ENCODE peak calls at places on chromosome 21, in eight cellular contexts. P is endodermal cell; U is CD8-positive, alpha-beta memory T cell; C is aorta; T is PC-3; F is neural progenitor cell; Y is adrenal gland; S is effector memory CD4-positive, alpha-beta T cell. A is an unnamed sample.

GRCh38 chr21:17498586-17498985 is 14.3 kb upstream of the CXADR start:
- DNase-seq in U (no peak), T (no peak), S (no peak), C (no peak), Y (no peak), F (no peak), P (no peak), A (no peak)

GRCh38 chr21:40602105-40602504 is 244.9 kb downstream of the DSCAM start:
- DNase-seq in S (no peak), U (no peak), C (no peak), P (no peak), Y (peak; percentile 30), T (no peak), F (no peak), A (no peak)

GRCh38 chr21:29449306-29449940 is 150.7 kb downstream of the BACH1 start:
- DNase-seq in F (no peak), T (no peak), P (no peak), U (no peak), C (no peak), S (no peak), Y (no peak), A (no peak)

GRCh38 chr21:34796518-34797201 is 127.9 kb downstream of the CLIC6 start:
- DNase-seq in F (no peak), U (no peak), Y (no peak), S (no peak), T (peak; percentile 26), P (peak; percentile 67), C (no peak), A (no peak)

GRCh38 chr21:29221259-29221744 is 77.4 kb upstream of the BACH1 start:
- DNase-seq in Y (no peak), F (no peak), C (no peak), U (no peak), P (no peak), S (no peak), T (no peak), A (no peak)

GRCh38 chr21:16587141-16587570 is 857.4 kb downstream of the USP25 start:
- DNase-seq in C (peak; percentile 75), P (peak; percentile 66), S (no peak), Y (peak; percentile 89), F (no peak), U (no peak), T (peak; percentile 46), A (no peak)

GRCh38 chr21:46127239-46128105 is 27.9 kb downstream of the FTCD start:
- DNase-seq in C (peak; percentile 68), T (no peak), F (no peak), P (peak; percentile 44), U (no peak), S (no peak), Y (no peak), A (peak; percentile 24)

GRCh38 chr21:33947451-33948095 is 32.0 kb upstream of the ATP5PO start:
- DNase-seq in F (peak; percentile 78), T (peak; percentile 99), P (peak; percentile 92), U (peak; percentile 80), Y (peak; percentile 95), C (peak; percentile 86), S (peak; percentile 80), A (peak; percentile 85)

GRCh38 chr21:28959367-28960099 is 33.1 kb downstream of the LTN1 start:
- DNase-seq in P (no peak), F (no peak), T (peak; percentile 40), S (no peak), Y (no peak), C (no peak), U (no peak), A (no peak)

GRCh38 chr21:20882462-20883415 is 115.5 kb upstream of the NCAM2 start:
- DNase-seq in P (peak; percentile 80), C (no peak), Y (peak; percentile 45), T (peak; percentile 64), S (no peak), F (peak; percentile 69), U (no peak), A (no peak)

GRCh38 chr21:35020446-35020845 is 28.7 kb downstream of the RUNX1 start:
- DNase-seq in Y (no peak), F (no peak), P (peak; percentile 9), T (no peak), S (no peak), U (no peak), C (no peak), A (no peak)

GRCh38 chr21:46455575-46456385 is 2.9 kb upstream of the DIP2A start:
- DNase-seq in U (no peak), F (no peak), Y (peak; percentile 45), S (no peak), C (no peak), P (no peak), T (peak; percentile 64), A (no peak)

GRCh38 chr21:30083120-30083945 is 83.3 kb downstream of the CLDN17 start:
- DNase-seq in C (no peak), F (peak; percentile 51), S (no peak), U (no peak), T (no peak), Y (no peak), P (peak; percentile 85), A (no peak)

GRCh38 chr21:28971171-28971570 is 21.5 kb downstream of the LTN1 start:
- DNase-seq in P (no peak), Y (no peak), C (no peak), T (no peak), F (peak; percentile 84), U (no peak), S (no peak), A (no peak)

GRCh38 chr21:39014751-39015150 is 168.5 kb downstream of the PSMG1 start:
- DNase-seq in C (peak; percentile 22), F (no peak), U (no peak), S (no peak), P (no peak), Y (peak; percentile 10), T (peak; percentile 93), A (no peak)

GRCh38 chr21:37188825-37189224 is 78.3 kb downstream of the VPS26C start:
- DNase-seq in S (no peak), Y (no peak), U (no peak), F (no peak), P (no peak), T (peak; percentile 39), C (no peak), A (no peak)
- H3K4me3 ChIP-seq in S (no peak overlapping the region), Y (no peak overlapping the region), U (no peak overlapping the region), F (no peak overlapping the region), P (no peak overlapping the region), T (no peak overlapping the region), C (no peak overlapping the region), A (no peak overlapping the region)

DNA sequence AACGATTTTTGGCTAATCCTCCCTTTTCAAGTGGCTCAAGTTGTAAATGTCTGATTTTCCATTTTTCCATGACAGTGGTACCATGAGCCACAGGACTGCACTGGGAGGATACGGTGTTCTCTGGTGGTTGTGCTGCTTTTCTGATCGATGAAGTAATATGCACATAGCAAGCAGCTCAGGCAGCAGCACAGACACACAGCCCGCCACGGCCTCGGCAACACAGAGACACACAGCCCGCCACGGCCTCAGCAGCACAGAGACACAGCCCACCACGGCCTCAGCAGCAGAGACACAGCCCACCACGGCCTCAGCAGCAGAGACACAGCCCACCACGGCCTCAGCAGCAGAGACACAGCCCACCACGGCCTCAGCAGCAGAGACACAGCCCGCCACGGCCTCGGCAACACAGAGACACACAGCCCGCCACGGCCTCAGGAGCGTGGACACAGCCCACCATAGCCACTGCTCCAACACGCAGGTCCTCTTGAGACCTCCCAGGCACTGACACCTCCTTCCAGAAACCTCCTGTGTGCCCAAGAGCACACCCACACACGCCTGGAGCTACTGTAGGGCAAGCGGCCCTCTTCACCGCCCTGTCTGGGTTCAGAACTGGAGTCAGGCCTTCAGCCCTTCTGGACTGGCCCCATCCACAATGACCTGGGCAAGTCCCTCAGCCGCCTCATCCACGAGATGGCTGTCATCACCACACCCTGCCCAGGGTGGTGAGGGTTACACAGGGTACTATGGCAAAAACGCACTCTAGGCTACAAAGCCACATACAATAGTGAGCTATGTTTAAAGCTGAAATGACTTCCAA is 10.4 kb downstream of the PTTG1IP start:
- DNase-seq in S (no peak), Y (no peak), F (no peak), P (no peak), T (no peak), U (no peak), C (peak; percentile 50), A (no peak)
- H3K4me1 ChIP-seq in S (peaks cover 35% of the 10 kb centered on the region), Y (peaks cover 17% of the 10 kb centered on the region), F (no peaks in the 10 kb centered on the region), P (peaks cover 12% of the 10 kb centered on the region), T (peaks cover 26% of the 10 kb centered on the region), U (peaks cover 32% of the 10 kb centered on the region), C (no peaks in the 10 kb centered on the region), A (peaks cover 12% of the 10 kb centered on the region)

GRCh38 chr21:42841156-42841915 is 38.0 kb downstream of the WDR4 start:
- DNase-seq in C (peak; percentile 45), U (no peak), S (no peak), F (no peak), P (peak; percentile 49), T (no peak), Y (no peak), A (peak; percentile 39)
- H3K4me3 ChIP-seq in C (no peak overlapping the region), U (no peak overlapping the region), S (no peak overlapping the region), F (no peak overlapping the region), P (no peak overlapping the region), T (no peak overlapping the region), Y (no peak overlapping the region), A (no peak overlapping the region)

GRCh38 chr21:42406201-42406601 is 2.5 kb downstream of the UBASH3A start:
- DNase-seq in P (no peak), F (no peak), C (peak; percentile 68), U (peak; percentile 36), Y (no peak), T (no peak), S (no peak), A (no peak)

GRCh38 chr21:42404534-42404933 is 832 bp downstream of the UBASH3A start:
- DNase-seq in Y (no peak), S (no peak), F (peak; percentile 31), T (no peak), P (no peak), C (peak; percentile 33), U (no peak), A (no peak)

GRCh38 chr21:42405064-42406059 is 1.7 kb downstream of the UBASH3A start:
- DNase-seq in S (no peak), F (no peak), U (no peak), T (no peak), C (peak; percentile 55), Y (no peak), P (no peak), A (no peak)

GRCh38 chr21:42407476-42407875 is 3.8 kb downstream of the UBASH3A start:
- DNase-seq in Y (no peak), C (no peak), S (no peak), T (no peak), P (no peak), F (no peak), U (no peak), A (no peak)

GRCh38 chr21:42406846-42407245 is 3.1 kb downstream of the UBASH3A start:
- DNase-seq in T (no peak), S (no peak), F (no peak), C (peak; percentile 10), U (no peak), P (no peak), Y (no peak), A (no peak)
- H3K4me1 ChIP-seq in T (peaks cover 15% of the 10 kb centered on the region), S (peaks cover 53% of the 10 kb centered on the region), F (peaks cover 10% of the 10 kb centered on the region), C (no peaks in the 10 kb centered on the region), U (peaks cover 76% of the 10 kb centered on the region), P (no peaks in the 10 kb centered on the region), Y (no peaks in the 10 kb centered on the region), A (no peaks in the 10 kb centered on the region)

GRCh38 chr21:14585122-14585521 is 39.0 kb upstream of the SAMSN1 start:
- DNase-seq in U (no peak), C (no peak), S (no peak), F (no peak), P (no peak), T (no peak), Y (no peak), A (no peak)
- H3K4me3 ChIP-seq in U (no peak overlapping the region), C (no peak overlapping the region), S (no peak overlapping the region), F (no peak overlapping the region), P (no peak overlapping the region), T (no peak overlapping the region), Y (no peak overlapping the region), A (no peak overlapping the region)

GRCh38 chr21:32887026-32887425 is 115.5 kb upstream of the PAXBP1 start:
- DNase-seq in C (no peak), F (no peak), Y (no peak), S (no peak), P (no peak), U (no peak), T (no peak), A (no peak)
- H3K4me1 ChIP-seq in C (no peaks in the 10 kb centered on the region), F (no peaks in the 10 kb centered on the region), Y (no peaks in the 10 kb centered on the region), S (no peaks in the 10 kb centered on the region), P (no peaks in the 10 kb centered on the region), U (peaks cover 16% of the 10 kb centered on the region), T (no peaks in the 10 kb centered on the region), A (no peaks in the 10 kb centered on the region)

A was measured in breast epithelium.